ENCODE peak calls at places on chromosomes 5 and 9, in four cellular contexts. Z is transverse colon, A is AG04450, S is neuronal stem cell. C is an unnamed sample.

GRCh38 chr5:151675225-151675955 is 11.3 kb downstream of the SPARC start:
- DNase-seq in A (no peak), S (no peak), Z (no peak), C (no peak)

GRCh38 chr5:125914471-125914870 is 508.7 kb upstream of the GRAMD2B start:
- DNase-seq in Z (no peak), S (no peak), A (no peak), C (peak; percentile 30)

GRCh38 chr5:137696481-137696880 is 39.4 kb downstream of the KLHL3 start:
- DNase-seq in A (no peak), S (no peak), Z (no peak), C (no peak)

GRCh38 chr9:128218518-128219389 is 15.6 kb downstream of the DNM1 start:
- DNase-seq in Z (peak; percentile 98), A (no peak), S (peak; percentile 92), C (no peak)

GRCh38 chr5:126002222-126002897 is 420.8 kb upstream of the GRAMD2B start:
- DNase-seq in Z (no peak), S (no peak), A (peak; percentile 44), C (peak; percentile 93)

GRCh38 chr5:169213479-169213878 is 87.5 kb downstream of the SLIT3 start:
- DNase-seq in S (no peak), Z (no peak), A (no peak), C (no peak)

GRCh38 chr9:91185193-91185886 is 176.4 kb downstream of the AUH start:
- DNase-seq in Z (no peak), S (no peak), A (no peak), C (no peak)

GRCh38 chr9:105281926-105282325 is 37.5 kb downstream of the SLC44A1 start:
- DNase-seq in A (no peak), Z (no peak), S (no peak), C (no peak)

GRCh38 chr5:140106101-140106500 is 7.8 kb upstream of the PURA start:
- DNase-seq in S (no peak), A (no peak), Z (no peak), C (no peak)
- H3K4me3 ChIP-seq in S (no peak overlapping the region), A (no peak overlapping the region), Z (no peak overlapping the region), C (no peak overlapping the region)

GRCh38 chr5:127824126-127824525 is 120.9 kb downstream of the CCDC192 start:
- DNase-seq in S (no peak), A (no peak), Z (no peak), C (no peak)

GRCh38 chr5:127826011-127826410 is 122.8 kb downstream of the CCDC192 start:
- DNase-seq in Z (no peak), A (no peak), S (no peak), C (no peak)

GRCh38 chr5:127820910-127821553 is 117.8 kb downstream of the CCDC192 start:
- DNase-seq in A (no peak), Z (no peak), S (no peak), C (peak; percentile 65)
- H3K4me3 ChIP-seq in A (no peak overlapping the region), Z (no peak overlapping the region), S (no peak overlapping the region), C (no peak overlapping the region)

GRCh38 chr9:93345630-93346239 is 105.8 kb upstream of the FAM120A start:
- DNase-seq in Z (no peak), A (no peak), S (peak; percentile 4), C (no peak)
- H3K4me3 ChIP-seq in Z (peak overlapping the region; percentile 54), A (no peak overlapping the region), S (peak overlapping the region; percentile 40), C (peak overlapping the region; percentile 32)

GRCh38 chr9:1083325-1083913 is 33.3 kb downstream of the DMRT2 start:
- DNase-seq in S (peak; percentile 8), A (no peak), Z (peak; percentile 26), C (no peak)
- H3K4me3 ChIP-seq in S (no peak overlapping the region), A (no peak overlapping the region), Z (peak overlapping the region; percentile 34), C (peak overlapping the region; percentile 29)

GRCh38 chr5:61706751-61707150 is 374.7 kb downstream of the ZSWIM6 start:
- DNase-seq in Z (no peak), A (no peak), S (no peak), C (no peak)
- H3K4me3 ChIP-seq in Z (no peak overlapping the region), A (no peak overlapping the region), S (no peak overlapping the region), C (no peak overlapping the region)

DNA sequence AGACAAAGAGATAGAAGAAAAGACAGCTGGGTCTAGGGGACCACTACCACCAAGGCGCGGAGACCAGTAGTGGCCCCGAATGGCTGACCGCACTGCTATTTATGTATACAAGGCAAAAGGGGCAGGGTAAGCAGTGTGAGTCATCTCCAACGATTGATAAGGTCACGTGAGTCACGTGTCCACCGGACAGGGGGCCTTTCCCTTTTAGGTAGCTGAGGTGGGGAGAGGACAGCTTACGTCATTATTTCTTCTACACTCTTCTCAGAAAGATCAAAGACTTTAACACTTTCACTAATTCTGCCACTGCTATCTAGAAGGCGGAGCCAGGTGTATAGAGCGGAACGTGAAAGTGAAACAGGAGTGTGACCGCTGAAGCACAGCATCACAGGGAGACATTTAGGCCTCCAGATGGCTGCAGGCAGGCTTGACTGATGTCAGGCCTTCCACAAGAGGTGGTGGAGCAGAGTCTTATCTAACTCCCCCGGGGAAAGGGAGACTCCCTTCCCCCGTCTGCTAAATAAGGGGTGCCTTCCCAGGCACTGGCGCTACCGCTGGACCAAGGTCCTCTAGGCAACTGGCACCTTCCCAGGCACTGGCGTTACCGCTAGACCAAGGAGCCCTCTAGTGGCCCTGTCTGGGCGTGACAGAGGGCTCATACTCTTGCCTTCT is 6.1 kb upstream of the PRR16 start:
- DNase-seq in S (no peak), Z (peak; percentile 81), A (no peak), C (no peak)
- H3K4me3 ChIP-seq in S (peak overlapping the region; percentile 8), Z (peak overlapping the region; percentile 59), A (no peak overlapping the region), C (no peak overlapping the region)

DNA sequence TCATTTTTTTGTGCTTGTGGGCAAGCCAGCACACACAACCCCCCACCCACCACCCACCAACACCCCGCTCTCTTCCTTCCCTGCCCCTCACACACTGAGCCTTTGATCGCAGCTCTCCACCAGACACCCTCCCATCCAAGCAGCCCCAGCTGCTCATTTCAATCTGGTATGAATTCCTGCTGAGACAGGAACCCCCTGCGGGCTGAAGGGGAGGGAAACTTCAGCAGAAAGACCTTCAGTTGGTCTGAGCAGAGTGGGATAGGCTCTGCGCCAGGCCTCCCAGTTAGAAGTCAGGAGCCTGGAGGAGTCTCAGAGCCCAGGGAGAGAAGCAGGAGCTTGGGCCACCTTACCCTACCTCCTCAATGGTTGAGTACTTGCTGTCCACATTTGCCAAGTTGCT is 7.2 kb downstream of the PCDHGC5 start:
- DNase-seq in A (no peak), S (no peak), Z (no peak), C (no peak)
- H3K4me3 ChIP-seq in A (no peak overlapping the region), S (no peak overlapping the region), Z (no peak overlapping the region), C (no peak overlapping the region)